ENCODE peak calls at places on chromosomes 16 and 17, in five cellular contexts. H, O, U, P and X are unnamed samples.

GRCh38 chr17:1188812-1189211 is 9.0 kb upstream of the ABR start:
- DNase-seq in H (peak), O (no peak), U (no peak), P (no peak), X (no peak)

GRCh38 chr17:82356028-82356427 is 3.0 kb upstream of the TEX19 start:
- DNase-seq in H (peak), O (no peak), U (no peak), P (peak), X (peak)

GRCh38 chr17:79927136-79927661 is 88.0 kb upstream of the CBX4 start:
- DNase-seq in H (no peak), O (no peak), U (no peak), P (no peak), X (no peak)

GRCh38 chr16:30786115-30786935 is 680 bp downstream of the ZNF629 start:
- DNase-seq in H (no peak), O (no peak), U (peak), P (peak), X (no peak)

GRCh38 chr17:55668581-55668980 is 54.1 kb downstream of the TMEM100 start:
- DNase-seq in H (no peak), O (no peak), U (no peak), P (no peak), X (no peak)

GRCh38 chr17:7323731-7324437 is 5.3 kb downstream of the NEURL4 start:
- DNase-seq in H (no peak), O (no peak), U (peak), P (peak), X (no peak)

GRCh38 chr17:30095507-30096244 is 20.9 kb upstream of the NSRP1 start:
- DNase-seq in H (no peak), O (peak), U (peak), P (peak), X (peak)

GRCh38 chr16:24045641-24046040 is 209.9 kb downstream of the PRKCB start:
- DNase-seq in H (no peak), O (no peak), U (no peak), P (peak), X (no peak)

GRCh38 chr16:14121135-14121534 is 50.0 kb downstream of the MRTFB start:
- DNase-seq in H (no peak), O (no peak), U (no peak), P (no peak), X (no peak)

GRCh38 chr17:28407130-28407973 is 1.3 kb upstream of the SLC46A1 start:
- DNase-seq in H (no peak), O (no peak), U (no peak), P (no peak), X (no peak)

GRCh38 chr16:12147681-12148479 is 171.3 kb downstream of the SNX29 start:
- DNase-seq in H (no peak), O (no peak), U (no peak), P (peak), X (no peak)

GRCh38 chr17:43219746-43220380 is 8.2 kb downstream of the TMEM106A start:
- DNase-seq in H (no peak), O (no peak), U (no peak), P (no peak), X (no peak)

GRCh38 chr17:30450125-30451027 is 26.8 kb upstream of the GOSR1 start:
- DNase-seq in H (no peak), O (no peak), U (no peak), P (peak), X (no peak)

GRCh38 chr16:11094075-11094593 is 149.8 kb downstream of the CLEC16A start:
- DNase-seq in H (no peak), O (peak), U (peak), P (peak), X (no peak)

GRCh38 chr16:75323928-75324327 is 72.5 kb upstream of the BCAR1 start:
- DNase-seq in H (no peak), O (no peak), U (no peak), P (no peak), X (no peak)

GRCh38 chr16:89319883-89320716 is 102.6 kb downstream of the ZNF778 start:
- DNase-seq in H (no peak), O (no peak), U (peak), P (peak), X (no peak)

GRCh38 chr17:81990836-81991683 is 13.6 kb downstream of the ASPSCR1 start:
- DNase-seq in H (no peak), O (no peak), U (no peak), P (no peak), X (no peak)

GRCh38 chr16:68704232-68704867 is 32.7 kb upstream of the CDH1 start:
- DNase-seq in H (no peak), O (no peak), U (peak), P (peak), X (no peak)

GRCh38 chr16:17386229-17386628 is 84.5 kb downstream of the XYLT1 start:
- DNase-seq in H (peak), O (no peak), U (no peak), P (no peak), X (no peak)

GRCh38 chr16:31135535-31136286 is at the start of gene PRSS8:
- DNase-seq in H (no peak), O (no peak), U (no peak), P (peak), X (no peak)

GRCh38 chr17:56838687-56839086 is 4.7 kb downstream of the DGKE start:
- DNase-seq in H (no peak), O (no peak), U (no peak), P (no peak), X (no peak)

GRCh38 chr16:2150418-2151187 is 2.2 kb downstream of the RAB26 start:
- DNase-seq in H (no peak), O (no peak), U (peak), P (peak), X (no peak)

GRCh38 chr16:8621572-8622314 is at the start of gene METTL22:
- DNase-seq in H (peak), O (peak), U (peak), P (peak), X (no peak)

GRCh38 chr17:1980665-1981250 is 44.4 kb downstream of the RTN4RL1 start:
- DNase-seq in H (no peak), O (no peak), U (no peak), P (no peak), X (no peak)

GRCh38 chr16:81738831-81739496 is 40.1 kb upstream of the PLCG2 start:
- DNase-seq in H (no peak), O (no peak), U (no peak), P (no peak), X (no peak)

GRCh38 chr17:57375770-57376181 is 119.5 kb downstream of the MSI2 start:
- DNase-seq in H (no peak), O (no peak), U (no peak), P (no peak), X (no peak)

GRCh38 chr17:2563543-2563942 is 29.9 kb upstream of the PAFAH1B1 start:
- DNase-seq in H (no peak), O (no peak), U (no peak), P (no peak), X (no peak)

GRCh38 chr16:79170565-79171242 is 429.8 kb downstream of the MAF start:
- DNase-seq in H (peak), O (no peak), U (no peak), P (no peak), X (no peak)

GRCh38 chr17:29176500-29177351 is 3.5 kb downstream of the MYO18A start:
- DNase-seq in H (no peak), O (no peak), U (peak), P (peak), X (no peak)

GRCh38 chr17:82216301-82217119 is 3.9 kb upstream of the CCDC57 start:
- DNase-seq in H (no peak), O (no peak), U (peak), P (peak), X (no peak)

DNA sequence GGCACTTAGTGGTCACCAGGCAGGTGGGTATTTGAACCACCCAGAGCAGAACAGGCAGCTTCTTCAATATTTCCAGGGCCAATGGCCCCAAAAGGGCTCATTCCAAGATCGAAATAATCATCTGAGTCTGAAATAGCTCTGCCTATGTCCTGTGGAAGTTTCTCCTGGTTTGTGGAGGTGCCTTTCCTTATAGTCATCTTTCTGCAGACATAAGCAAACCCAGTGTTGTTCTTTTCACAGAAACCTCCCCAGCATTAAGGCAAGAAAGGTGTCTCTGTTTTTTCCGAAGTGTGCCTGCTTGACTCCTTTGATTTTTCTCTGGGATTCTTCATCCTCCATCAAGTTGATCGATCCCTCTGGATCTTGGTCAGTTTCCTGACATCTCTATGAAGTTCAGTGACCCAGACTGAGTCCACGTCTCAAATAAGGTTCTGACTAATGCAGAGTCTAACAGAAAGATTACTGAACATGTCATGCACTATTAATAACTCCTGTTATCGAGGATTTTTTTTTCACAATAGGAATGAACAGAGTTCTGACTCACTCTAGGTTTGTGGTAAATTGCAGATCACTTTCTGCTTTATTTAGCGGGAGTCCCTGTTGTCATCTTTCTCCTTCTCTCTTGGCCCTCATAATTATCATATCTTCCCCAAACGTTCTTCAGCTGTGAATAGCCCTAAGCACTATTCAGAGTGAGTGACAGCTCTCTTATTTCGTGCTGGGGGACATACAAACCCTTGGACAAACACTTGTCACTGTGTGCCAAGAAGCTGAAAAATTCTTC is 1.5 kb downstream of the LRRC3C start:
- DNase-seq in H (peak), O (peak), U (peak), P (peak), X (no peak)
- H3K4me3 ChIP-seq in H (no peak), O (peak), U (no peak), P (peak), X (no peak)

GRCh38 chr17:37661372-37662014 is 18.2 kb upstream of the DDX52 start:
- DNase-seq in H (no peak), O (no peak), U (no peak), P (no peak), X (no peak)
- TF ChIP-seq CTCF in H (no peak), O (no peak), U (peak), P (no peak), X (peak)

DNA sequence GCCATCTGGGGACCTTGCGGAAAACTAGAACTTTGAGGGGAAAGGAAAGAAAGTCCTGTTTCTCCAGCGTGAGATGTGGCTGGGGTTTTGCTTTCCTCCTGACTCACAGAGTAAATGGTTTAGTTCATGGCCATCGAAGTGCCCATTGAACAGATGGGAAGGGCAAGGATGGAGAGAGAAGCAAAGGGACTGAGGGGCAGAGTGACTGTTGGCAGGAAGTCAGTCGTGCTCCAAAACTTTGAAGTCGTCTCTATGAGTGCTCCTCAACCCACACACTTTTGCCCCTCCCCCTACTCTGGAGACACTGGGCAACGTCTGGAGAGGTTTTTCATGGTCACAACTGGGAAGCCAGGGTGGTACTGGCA is 476.9 kb downstream of the SLC39A11 start:
- DNase-seq in H (no peak), O (no peak), U (no peak), P (no peak), X (no peak)
- H3K4me3 ChIP-seq in H (no peak), O (no peak), U (no peak), P (peak), X (peak)

GRCh38 chr16:878071-878784 is 77.7 kb upstream of the GNG13 start:
- DNase-seq in H (no peak), O (no peak), U (no peak), P (no peak), X (no peak)
- TF ChIP-seq CTCF in H (peak), O (no peak), U (no peak), P (no peak), X (no peak)

GRCh38 chr17:14317383-14317782 is 16.5 kb downstream of the HS3ST3B1 start:
- DNase-seq in H (no peak), O (no peak), U (no peak), P (no peak), X (no peak)

GRCh38 chr17:14318906-14319205 is 18.0 kb downstream of the HS3ST3B1 start:
- DNase-seq in H (no peak), O (no peak), U (no peak), P (no peak), X (no peak)

GRCh38 chr17:14312522-14312921 is 11.6 kb downstream of the HS3ST3B1 start:
- DNase-seq in H (no peak), O (no peak), U (no peak), P (no peak), X (no peak)

GRCh38 chr17:14318109-14318905 is 17.4 kb downstream of the HS3ST3B1 start:
- DNase-seq in H (no peak), O (no peak), U (no peak), P (no peak), X (no peak)

GRCh38 chr17:14316131-14316854 is 15.4 kb downstream of the HS3ST3B1 start:
- DNase-seq in H (no peak), O (no peak), U (peak), P (no peak), X (no peak)
- H3K4me3 ChIP-seq in H (no peak), O (no peak), U (no peak), P (no peak), X (no peak)

GRCh38 chr17:75650874-75651273 is 16.1 kb downstream of the RECQL5 start:
- DNase-seq in H (no peak), O (no peak), U (no peak), P (no peak), X (no peak)

GRCh38 chr17:75652934-75653549 is 13.9 kb downstream of the RECQL5 start:
- DNase-seq in H (no peak), O (no peak), U (peak), P (peak), X (no peak)

GRCh38 chr17:75652341-75652740 is 14.6 kb downstream of the RECQL5 start:
- DNase-seq in H (no peak), O (no peak), U (no peak), P (no peak), X (no peak)

GRCh38 chr17:75658237-75658636 is 8.7 kb downstream of the RECQL5 start:
- DNase-seq in H (no peak), O (no peak), U (no peak), P (no peak), X (no peak)

DNA sequence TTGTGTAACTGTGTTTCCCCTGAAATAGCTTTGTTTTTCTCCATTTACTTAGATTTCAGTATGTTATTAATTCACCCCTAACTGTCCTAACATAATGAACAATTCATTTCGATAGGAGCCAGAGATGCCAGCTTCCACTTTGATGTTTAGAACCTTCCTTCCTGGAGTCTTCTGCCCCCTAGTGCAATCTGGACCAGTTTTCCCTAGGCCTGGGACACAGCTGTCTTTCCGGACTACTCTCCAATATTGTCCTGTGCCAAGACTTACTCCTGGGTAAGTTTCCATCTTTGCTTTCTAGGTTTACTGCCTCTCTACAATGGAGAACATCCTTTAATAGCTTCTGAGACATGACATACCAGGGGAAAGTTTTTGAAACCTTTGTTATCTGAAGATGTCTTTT is 12.8 kb downstream of the RECQL5 start:
- DNase-seq in H (no peak), O (no peak), U (no peak), P (peak), X (no peak)
- TF ChIP-seq CTCF in H (no peak), O (peak), U (no peak), P (peak), X (peak)

DNA sequence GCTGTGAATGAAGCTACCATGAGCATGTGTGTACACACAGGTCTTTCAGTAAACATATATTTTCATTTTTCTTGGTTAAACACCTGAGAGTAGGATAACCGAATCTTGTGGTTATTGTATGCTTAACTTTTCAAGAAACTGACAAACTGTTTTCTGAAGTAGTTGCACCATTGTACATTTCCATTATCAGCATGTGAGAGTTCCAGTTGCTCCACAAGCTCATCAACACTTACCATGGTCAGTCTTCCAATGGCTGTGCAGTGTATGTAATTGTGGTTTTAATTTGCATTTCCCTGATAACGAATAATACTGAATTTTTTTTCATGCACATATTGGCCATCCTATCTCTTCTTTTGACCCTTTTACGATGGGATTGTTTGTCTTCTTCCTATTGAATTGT is 31.3 kb upstream of the C1QL1 start:
- DNase-seq in H (no peak), O (no peak), U (no peak), P (no peak), X (no peak)
- H3K4me3 ChIP-seq in H (no peak), O (no peak), U (no peak), P (no peak), X (no peak)